ENCODE peak calls at places on chromosomes 16 and 17, in four cellular contexts. One of them, this sample, is unnamed.

GRCh38 chr16:66858740-66859396 is 14.7 kb downstream of the CA7 start:
- DNase-seq in astrocyte of the spinal cord: peak; percentile 47
- DNase-seq in psoas muscle: peak; percentile 73
- DNase-seq in fibroblast of the aortic adventitia: peak; percentile 35
- DNase-seq in this sample: peak; percentile 42

GRCh38 chr17:82334622-82335394 is 1.2 kb upstream of the SECTM1 start:
- DNase-seq in psoas muscle: no peak
- DNase-seq in astrocyte of the spinal cord: peak; percentile 30
- DNase-seq in fibroblast of the aortic adventitia: peak; percentile 38
- DNase-seq in this sample: peak; percentile 20

GRCh38 chr17:74190154-74190553 is 13.3 kb upstream of the RPL38 start:
- DNase-seq in psoas muscle: no peak
- DNase-seq in astrocyte of the spinal cord: peak; percentile 51
- DNase-seq in fibroblast of the aortic adventitia: peak; percentile 62
- DNase-seq in this sample: peak; percentile 64

GRCh38 chr16:12095275-12096161 is 119.0 kb downstream of the SNX29 start:
- DNase-seq in psoas muscle: peak; percentile 72
- DNase-seq in fibroblast of the aortic adventitia: peak; percentile 70
- DNase-seq in astrocyte of the spinal cord: peak; percentile 66
- DNase-seq in this sample: peak; percentile 23

GRCh38 chr17:49523706-49524472 is 28.8 kb downstream of the NGFR start:
- DNase-seq in astrocyte of the spinal cord: no peak
- DNase-seq in fibroblast of the aortic adventitia: no peak
- DNase-seq in psoas muscle: no peak
- DNase-seq in this sample: peak; percentile 92

GRCh38 chr16:27199747-27200146 is 3.6 kb upstream of the KDM8 start:
- DNase-seq in astrocyte of the spinal cord: peak; percentile 24
- DNase-seq in fibroblast of the aortic adventitia: no peak
- DNase-seq in psoas muscle: no peak
- DNase-seq in this sample: no peak

GRCh38 chr17:39628655-39629493 is 2.1 kb downstream of the PPP1R1B start:
- DNase-seq in astrocyte of the spinal cord: no peak
- DNase-seq in psoas muscle: no peak
- DNase-seq in fibroblast of the aortic adventitia: no peak
- DNase-seq in this sample: no peak

GRCh38 chr16:88533381-88533831 is 36.8 kb upstream of the ZC3H18 start:
- DNase-seq in fibroblast of the aortic adventitia: no peak
- DNase-seq in astrocyte of the spinal cord: peak; percentile 41
- DNase-seq in psoas muscle: peak; percentile 34
- DNase-seq in this sample: peak; percentile 12

GRCh38 chr16:86669937-86670772 is 91.8 kb downstream of the FOXL1 start:
- DNase-seq in fibroblast of the aortic adventitia: no peak
- DNase-seq in psoas muscle: peak; percentile 61
- DNase-seq in astrocyte of the spinal cord: peak; percentile 55
- DNase-seq in this sample: no peak

GRCh38 chr16:4537376-4538066 is 1.1 kb downstream of the CDIP1 start:
- DNase-seq in psoas muscle: no peak
- DNase-seq in astrocyte of the spinal cord: no peak
- DNase-seq in fibroblast of the aortic adventitia: no peak
- DNase-seq in this sample: no peak

GRCh38 chr17:77281024-77281903 is 140.5 kb downstream of the SEC14L1 start:
- DNase-seq in fibroblast of the aortic adventitia: no peak
- DNase-seq in astrocyte of the spinal cord: peak; percentile 40
- DNase-seq in psoas muscle: peak; percentile 52
- DNase-seq in this sample: peak; percentile 33

GRCh38 chr17:33982872-33983271 is 272.2 kb upstream of the CCL2 start:
- DNase-seq in astrocyte of the spinal cord: no peak
- DNase-seq in fibroblast of the aortic adventitia: no peak
- DNase-seq in psoas muscle: no peak
- DNase-seq in this sample: no peak

GRCh38 chr16:8863594-8864424 is 5.0 kb downstream of the CARHSP1 start:
- DNase-seq in psoas muscle: peak; percentile 56
- DNase-seq in fibroblast of the aortic adventitia: no peak
- DNase-seq in astrocyte of the spinal cord: no peak
- DNase-seq in this sample: peak; percentile 47

GRCh38 chr17:51044964-51045363 is 75.7 kb downstream of the SPAG9 start:
- DNase-seq in psoas muscle: no peak
- DNase-seq in astrocyte of the spinal cord: peak; percentile 14
- DNase-seq in fibroblast of the aortic adventitia: no peak
- DNase-seq in this sample: no peak

GRCh38 chr16:16075463-16076399 is 126.3 kb downstream of the ABCC1 start:
- DNase-seq in astrocyte of the spinal cord: no peak
- DNase-seq in fibroblast of the aortic adventitia: no peak
- DNase-seq in psoas muscle: peak; percentile 66
- DNase-seq in this sample: no peak

GRCh38 chr16:84084570-84085270 is 32.0 kb downstream of the MBTPS1 start:
- DNase-seq in astrocyte of the spinal cord: peak; percentile 64
- DNase-seq in fibroblast of the aortic adventitia: peak; percentile 59
- DNase-seq in psoas muscle: peak; percentile 41
- DNase-seq in this sample: peak; percentile 70

GRCh38 chr16:4131621-4132020 is 15.4 kb upstream of the ADCY9 start:
- DNase-seq in fibroblast of the aortic adventitia: no peak
- DNase-seq in astrocyte of the spinal cord: no peak
- DNase-seq in psoas muscle: no peak
- DNase-seq in this sample: no peak

GRCh38 chr16:89067677-89068076 is 26.0 kb upstream of the ACSF3 start:
- DNase-seq in fibroblast of the aortic adventitia: no peak
- DNase-seq in psoas muscle: no peak
- DNase-seq in astrocyte of the spinal cord: no peak
- DNase-seq in this sample: peak; percentile 25

GRCh38 chr16:51637744-51638100 is 486.7 kb upstream of the SALL1 start:
- DNase-seq in fibroblast of the aortic adventitia: peak; percentile 16
- DNase-seq in astrocyte of the spinal cord: no peak
- DNase-seq in psoas muscle: no peak
- DNase-seq in this sample: peak; percentile 19

GRCh38 chr17:14318906-14319205 is 18.0 kb downstream of the HS3ST3B1 start:
- DNase-seq in astrocyte of the spinal cord: no peak
- DNase-seq in psoas muscle: no peak
- DNase-seq in fibroblast of the aortic adventitia: no peak
- DNase-seq in this sample: no peak

GRCh38 chr16:10941127-10941933 is 938 bp downstream of the DEXI start:
- DNase-seq in fibroblast of the aortic adventitia: no peak
- DNase-seq in psoas muscle: no peak
- DNase-seq in astrocyte of the spinal cord: no peak
- DNase-seq in this sample: no peak

GRCh38 chr17:39591958-39592954 is 15.5 kb downstream of the NEUROD2 start:
- DNase-seq in astrocyte of the spinal cord: peak; percentile 38
- DNase-seq in fibroblast of the aortic adventitia: peak; percentile 60
- DNase-seq in psoas muscle: no peak
- DNase-seq in this sample: peak; percentile 56

GRCh38 chr16:84177740-84178070 is 9.2 kb downstream of the TAF1C start:
- DNase-seq in psoas muscle: no peak
- DNase-seq in fibroblast of the aortic adventitia: peak; percentile 55
- DNase-seq in astrocyte of the spinal cord: peak; percentile 16
- DNase-seq in this sample: peak; percentile 79

GRCh38 chr16:73183678-73184092 is 135.8 kb upstream of the ZFHX3 start:
- DNase-seq in astrocyte of the spinal cord: no peak
- DNase-seq in psoas muscle: no peak
- DNase-seq in fibroblast of the aortic adventitia: peak; percentile 68
- DNase-seq in this sample: no peak

DNA sequence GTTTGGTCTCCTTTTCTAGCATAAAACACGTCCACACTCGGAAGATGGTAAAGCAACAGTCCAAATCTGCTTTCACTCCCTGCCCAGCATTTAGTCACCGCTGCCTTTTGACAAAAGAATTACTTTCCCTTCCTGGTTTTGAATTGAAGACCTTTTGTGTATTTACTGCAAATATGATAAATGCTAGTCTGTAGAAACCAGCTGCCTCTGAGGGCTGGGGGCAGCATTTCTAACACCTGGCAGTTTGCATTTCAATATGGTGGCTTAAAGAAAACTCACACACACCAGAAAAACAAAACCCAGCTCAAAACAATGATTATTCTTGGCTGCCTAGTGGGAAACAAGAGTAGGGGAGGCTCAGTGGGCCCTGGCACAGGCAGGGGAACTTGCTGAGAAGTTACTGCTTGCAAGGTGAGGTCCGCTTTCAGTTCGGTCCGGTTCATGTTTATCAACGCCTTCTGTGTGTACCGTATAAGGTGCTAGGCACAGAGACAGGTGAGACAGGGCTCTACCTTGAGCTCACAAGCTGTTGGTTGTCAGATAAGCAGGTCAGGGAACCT is 57.0 kb downstream of the MSI2 start:
- DNase-seq in psoas muscle: no peak
- DNase-seq in fibroblast of the aortic adventitia: no peak
- DNase-seq in astrocyte of the spinal cord: no peak
- DNase-seq in this sample: no peak
- H3K4me3 ChIP-seq in psoas muscle: no peak overlapping the region
- H3K4me3 ChIP-seq in fibroblast of the aortic adventitia: no peak overlapping the region
- H3K4me3 ChIP-seq in astrocyte of the spinal cord: no peak overlapping the region
- H3K4me3 ChIP-seq in this sample: no peak overlapping the region

DNA sequence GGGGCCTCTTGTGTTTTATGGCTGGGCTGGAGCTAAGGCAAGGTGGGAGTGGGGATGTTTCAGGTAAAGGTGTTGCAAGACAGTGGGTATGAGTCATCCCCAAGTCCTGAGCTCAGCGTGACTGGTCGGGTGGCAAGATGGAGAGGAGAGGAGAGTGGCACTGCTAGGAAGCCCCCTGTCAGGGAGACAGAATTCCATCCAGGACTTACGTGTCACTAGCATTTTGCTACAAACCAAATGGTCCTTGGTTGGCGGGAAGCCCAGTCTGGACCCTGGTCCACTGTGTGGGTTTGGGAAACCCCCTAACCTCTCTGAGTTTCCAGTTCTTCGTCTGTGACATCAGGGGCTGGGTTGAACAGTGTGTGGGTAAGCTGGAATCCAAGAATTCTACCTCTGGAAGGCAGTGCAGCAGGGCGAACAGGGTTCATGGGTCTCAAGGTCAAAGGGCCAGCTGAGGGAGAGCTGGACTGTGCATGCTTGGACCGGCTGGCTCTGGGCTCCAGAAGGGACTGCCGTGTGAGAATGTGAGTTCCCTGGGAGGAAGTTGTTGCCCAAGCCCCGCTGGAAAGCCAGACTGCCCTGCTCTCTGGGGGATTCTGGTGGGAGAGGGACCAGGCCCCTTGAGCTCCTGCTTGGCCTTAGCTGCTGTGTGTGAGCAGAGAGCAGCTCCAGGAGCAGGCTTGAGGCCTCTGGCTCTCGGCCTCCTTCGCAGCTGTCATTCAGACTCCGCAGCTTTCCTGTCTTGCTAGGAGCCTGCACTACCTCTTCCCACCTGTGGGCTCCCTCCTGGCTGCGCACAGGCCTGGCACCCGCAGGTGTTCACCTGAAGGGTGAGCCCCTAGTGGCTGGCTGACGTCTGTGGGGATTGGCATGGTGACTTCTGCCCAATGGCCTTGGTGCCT is 84.5 kb downstream of the NT5M start:
- DNase-seq in astrocyte of the spinal cord: no peak
- DNase-seq in fibroblast of the aortic adventitia: no peak
- DNase-seq in psoas muscle: no peak
- DNase-seq in this sample: peak; percentile 83
- TF ChIP-seq CTCF in astrocyte of the spinal cord: peak; percentile 26
- TF ChIP-seq CTCF in fibroblast of the aortic adventitia: no peak
- TF ChIP-seq CTCF in psoas muscle: no peak
- TF ChIP-seq CTCF in this sample: peak; percentile 82

DNA sequence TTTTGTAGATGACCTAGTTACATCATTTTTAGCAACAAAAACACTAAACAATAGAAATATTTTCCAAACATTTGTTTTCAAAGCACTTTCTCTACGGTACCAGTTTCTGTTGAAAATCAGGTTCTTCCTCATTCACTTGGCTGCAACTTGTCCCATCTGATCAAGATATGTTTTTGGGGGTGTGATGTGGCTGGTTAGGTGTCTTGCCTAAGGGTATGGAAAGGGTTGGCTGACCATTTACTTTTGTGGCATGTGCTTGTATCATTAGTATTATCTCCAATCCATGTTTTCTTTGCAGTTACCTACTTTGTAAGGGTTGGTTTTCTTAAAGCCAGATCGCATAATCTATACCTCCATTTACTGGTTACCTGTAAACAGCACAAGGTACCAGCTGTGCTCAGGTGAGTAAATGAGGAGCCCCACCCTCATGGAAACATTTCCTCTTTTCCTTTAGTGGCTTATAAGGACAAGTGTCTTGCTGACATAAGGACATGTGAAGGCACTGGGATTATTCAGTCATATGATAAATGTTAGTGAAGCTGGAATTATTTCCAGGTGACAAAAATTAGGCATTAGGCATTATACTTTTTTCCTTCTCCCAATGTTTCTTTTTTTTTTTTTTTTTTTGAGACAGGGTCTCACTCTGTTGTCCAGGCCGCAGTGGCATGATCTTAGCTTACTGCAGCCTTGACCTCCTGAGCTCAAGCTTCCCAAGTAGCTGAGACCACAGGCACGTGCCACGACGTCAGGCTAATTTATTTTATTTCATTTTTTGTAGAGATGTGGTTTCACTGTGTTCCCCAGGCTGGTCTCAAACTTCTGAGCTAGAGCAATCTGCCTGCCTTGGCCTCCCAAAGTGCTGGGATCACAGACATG is 162.0 kb downstream of the CCDC182 start:
- DNase-seq in fibroblast of the aortic adventitia: no peak
- DNase-seq in psoas muscle: no peak
- DNase-seq in astrocyte of the spinal cord: no peak
- DNase-seq in this sample: no peak
- H3K4me3 ChIP-seq in fibroblast of the aortic adventitia: no peak overlapping the region
- H3K4me3 ChIP-seq in psoas muscle: no peak overlapping the region
- H3K4me3 ChIP-seq in astrocyte of the spinal cord: no peak overlapping the region
- H3K4me3 ChIP-seq in this sample: no peak overlapping the region

GRCh38 chr17:78708510-78708973 is 73.5 kb downstream of the CYTH1 start:
- DNase-seq in astrocyte of the spinal cord: peak; percentile 86
- DNase-seq in psoas muscle: peak; percentile 60
- DNase-seq in fibroblast of the aortic adventitia: peak; percentile 83
- DNase-seq in this sample: peak; percentile 58
- TF ChIP-seq CTCF in astrocyte of the spinal cord: peak; percentile 88
- TF ChIP-seq CTCF in psoas muscle: peak; percentile 83
- TF ChIP-seq CTCF in fibroblast of the aortic adventitia: peak; percentile 90
- TF ChIP-seq CTCF in this sample: peak; percentile 90

GRCh38 chr17:81132770-81133723 is 32.3 kb upstream of the PVALEF start:
- DNase-seq in fibroblast of the aortic adventitia: no peak
- DNase-seq in psoas muscle: no peak
- DNase-seq in astrocyte of the spinal cord: no peak
- DNase-seq in this sample: no peak
- H3K4me3 ChIP-seq in fibroblast of the aortic adventitia: no peak overlapping the region
- H3K4me3 ChIP-seq in psoas muscle: no peak overlapping the region
- H3K4me3 ChIP-seq in astrocyte of the spinal cord: no peak overlapping the region
- H3K4me3 ChIP-seq in this sample: no peak overlapping the region